ENCODE peak calls at places on chromosomes 3 and 15, in four cellular contexts. L is fibroblast of mammary gland, H is cardiac muscle cell, E is thoracic aorta. N is an unnamed sample.

GRCh38 chr15:57462391-57462790 is 86.1 kb downstream of the CGNL1 start:
- DNase-seq in L (peak), E (no peak), H (peak), N (no peak)

GRCh38 chr3:58999779-59000170 is 50.0 kb downstream of the CFAP20DC start:
- DNase-seq in E (no peak), L (peak), H (peak), N (no peak)

GRCh38 chr15:95760508-95760907 is 570.0 kb upstream of the NR2F2 start:
- DNase-seq in E (no peak), L (peak), H (peak), N (no peak)

GRCh38 chr3:51998774-51999173 is 3.1 kb upstream of the RPL29 start:
- DNase-seq in L (no peak), H (no peak), E (no peak), N (no peak)

GRCh38 chr3:155519081-155519480 is 225.6 kb upstream of the STRIT1 start:
- DNase-seq in L (no peak), H (no peak), E (no peak), N (no peak)

GRCh38 chr3:108489776-108490175 is 20.6 kb downstream of the MYH15 start:
- DNase-seq in E (no peak), L (peak), H (peak), N (no peak)

GRCh38 chr3:137765310-137766033 is 1.4 kb downstream of the SOX14 start:
- DNase-seq in H (no peak), E (no peak), L (no peak), N (no peak)

GRCh38 chr15:51837784-51838183 is 8.3 kb downstream of the TMOD3 start:
- DNase-seq in E (no peak), H (peak), L (no peak), N (no peak)

GRCh38 chr3:1404270-1404669 is 311.4 kb downstream of the CNTN6 start:
- DNase-seq in H (no peak), L (no peak), E (no peak), N (no peak)

GRCh38 chr15:98718426-98719168 is 70.3 kb downstream of the IGF1R start:
- DNase-seq in E (no peak), H (no peak), L (peak), N (no peak)

GRCh38 chr15:25671132-25671531 is 192.0 kb downstream of the ATP10A start:
- DNase-seq in L (peak), H (no peak), E (peak), N (no peak)

GRCh38 chr15:68252925-68253534 is 23.5 kb upstream of the CLN6 start:
- DNase-seq in E (no peak), H (peak), L (peak), N (no peak)

GRCh38 chr3:135242285-135242684 is 447.2 kb downstream of the EPHB1 start:
- DNase-seq in H (no peak), L (no peak), E (no peak), N (no peak)

GRCh38 chr3:135239485-135239884 is 444.4 kb downstream of the EPHB1 start:
- DNase-seq in H (no peak), L (no peak), E (no peak), N (no peak)

GRCh38 chr3:135238866-135239434 is 443.9 kb downstream of the EPHB1 start:
- DNase-seq in E (no peak), L (no peak), H (no peak), N (no peak)

GRCh38 chr3:135238201-135238600 is 443.1 kb downstream of the EPHB1 start:
- DNase-seq in E (no peak), L (no peak), H (no peak), N (no peak)

GRCh38 chr3:135240426-135240825 is 445.4 kb downstream of the EPHB1 start:
- DNase-seq in H (no peak), L (peak), E (no peak), N (no peak)
- TF ChIP-seq CTCF in H (no peak), L (no peak), E (no peak), N (no peak)

GRCh38 chr3:54999801-55000200 is 71.9 kb upstream of the LRTM1 start:
- DNase-seq in L (no peak), H (peak), E (no peak), N (no peak)

GRCh38 chr3:55002416-55002930 is 74.6 kb upstream of the LRTM1 start:
- DNase-seq in H (no peak), L (no peak), E (no peak), N (no peak)

GRCh38 chr3:55000946-55001345 is 73.1 kb upstream of the LRTM1 start:
- DNase-seq in E (no peak), H (no peak), L (no peak), N (no peak)

GRCh38 chr3:55000546-55000945 is 72.7 kb upstream of the LRTM1 start:
- DNase-seq in H (peak), E (no peak), L (peak), N (no peak)

GRCh38 chr3:54999159-54999558 is 71.3 kb upstream of the LRTM1 start:
- DNase-seq in L (peak), E (no peak), H (peak), N (no peak)
- TF ChIP-seq CTCF in L (peak), E (no peak), H (peak), N (peak)

DNA sequence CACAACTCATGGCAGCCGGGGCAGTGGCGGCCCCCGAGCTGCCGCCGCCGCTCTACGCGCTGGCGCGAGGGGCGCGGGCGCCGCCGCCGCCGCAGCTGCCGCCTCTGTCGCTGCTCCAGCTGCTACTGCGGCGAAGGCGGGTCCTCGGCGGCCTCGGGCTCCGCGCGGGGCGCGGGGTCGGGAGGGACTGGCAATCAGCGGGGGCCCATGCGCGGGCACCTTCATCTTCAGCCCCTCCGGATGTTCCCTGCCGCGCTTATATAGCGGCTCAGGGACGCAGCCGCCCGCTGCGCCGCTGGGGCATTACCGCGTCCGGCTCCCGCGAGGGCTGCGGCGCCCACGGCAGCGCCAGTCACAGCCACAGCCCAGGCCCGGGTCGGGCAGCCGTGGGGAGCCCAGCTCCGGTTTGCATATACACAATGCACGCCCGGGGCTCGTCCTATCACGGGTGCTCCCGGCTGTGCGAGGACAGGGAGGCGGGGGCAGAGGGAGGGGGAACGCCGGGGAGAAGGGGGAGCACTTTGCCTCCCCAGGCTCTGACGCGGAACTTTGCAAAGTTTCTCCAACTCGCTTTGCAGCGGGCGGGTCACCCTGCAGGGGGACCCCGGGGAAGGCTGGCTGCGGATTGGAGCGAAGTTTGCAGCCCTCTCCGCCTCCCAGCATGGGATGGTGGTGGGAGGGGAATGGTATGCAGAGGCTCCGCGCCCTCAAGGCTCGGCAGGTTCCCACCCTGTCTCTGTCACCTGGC is at the start of gene VGLL3:
- DNase-seq in L (peak), H (peak), E (peak), N (no peak)
- TF ChIP-seq CTCF in L (no peak), H (peak), E (peak), N (no peak)

DNA sequence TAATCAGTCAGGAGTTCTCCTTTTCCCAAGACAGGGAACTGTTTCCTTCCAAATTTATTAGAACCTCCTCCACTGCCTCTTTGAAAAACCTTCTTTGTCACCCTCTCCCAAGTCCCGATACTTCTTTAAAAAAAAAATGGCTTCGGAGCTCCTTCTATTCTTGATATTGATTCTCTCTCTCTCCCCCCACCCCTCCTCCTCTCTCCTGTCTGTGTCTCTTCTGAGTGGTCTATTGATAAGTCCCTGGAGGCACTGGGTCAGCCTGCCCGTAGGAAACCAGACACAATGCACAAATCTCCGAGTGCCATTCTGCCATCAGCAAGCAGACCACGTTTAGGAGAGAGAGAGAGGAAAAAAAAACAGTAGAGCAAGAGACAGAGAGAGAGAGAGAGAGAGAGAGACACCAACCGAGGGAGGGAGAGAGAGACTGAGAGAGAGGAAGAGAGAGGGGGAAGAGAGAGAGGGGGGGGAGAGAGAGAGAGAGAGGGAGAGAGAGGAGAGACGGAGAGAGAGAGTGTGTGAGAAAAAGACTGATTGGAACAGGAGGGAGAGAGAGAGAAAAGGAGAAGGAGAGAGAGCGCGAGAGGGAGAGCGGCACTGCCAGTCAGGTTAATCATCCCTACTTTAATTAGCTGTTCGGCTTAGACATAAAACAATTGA is 160.9 kb downstream of the TIGIT start:
- DNase-seq in E (no peak), H (peak), L (peak), N (no peak)
- TF ChIP-seq CTCF in E (no peak), H (no peak), L (no peak), N (no peak)

DNA sequence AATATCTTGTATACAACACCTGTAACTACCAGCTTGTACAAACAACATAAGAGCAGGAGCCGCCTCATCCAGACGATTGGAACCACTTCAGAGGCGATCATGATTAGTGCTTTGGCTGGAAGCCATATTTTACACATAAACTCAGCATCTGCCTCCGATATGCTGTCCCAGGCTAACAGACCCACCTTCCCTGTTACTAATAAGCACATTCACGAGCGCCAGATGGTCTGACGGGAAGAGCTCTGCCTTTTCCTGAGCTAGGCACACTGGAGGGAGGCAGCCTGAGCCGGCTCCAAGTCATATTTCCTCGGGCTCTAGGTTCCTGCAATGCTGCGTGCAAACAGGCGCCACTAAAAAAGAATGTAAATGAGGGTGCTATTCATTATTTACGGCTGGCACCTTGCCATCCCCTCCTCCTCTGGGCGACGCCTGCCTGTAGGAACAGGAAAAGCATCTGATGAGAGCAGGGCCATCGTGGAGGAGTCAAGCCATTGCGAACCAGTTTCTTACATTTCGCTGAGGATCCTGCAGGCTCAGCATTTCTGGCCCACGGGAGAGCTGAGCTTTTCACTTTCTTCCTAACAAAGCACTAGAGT is 98.2 kb downstream of the ANXA2 start:
- DNase-seq in H (peak), L (peak), E (no peak), N (no peak)
- TF ChIP-seq CTCF in H (peak), L (no peak), E (no peak), N (no peak)

GRCh38 chr15:78303729-78304486 is 4.5 kb upstream of the SKIC8 start:
- DNase-seq in L (no peak), H (no peak), E (no peak), N (no peak)

GRCh38 chr15:78301813-78302212 is 2.4 kb upstream of the SKIC8 start:
- DNase-seq in H (no peak), E (no peak), L (no peak), N (no peak)

GRCh38 chr15:78306176-78306774 is 6.9 kb upstream of the SKIC8 start:
- DNase-seq in H (peak), L (peak), E (no peak), N (no peak)

GRCh38 chr15:78302579-78302978 is 3.2 kb upstream of the SKIC8 start:
- DNase-seq in L (peak), E (no peak), H (peak), N (no peak)

DNA sequence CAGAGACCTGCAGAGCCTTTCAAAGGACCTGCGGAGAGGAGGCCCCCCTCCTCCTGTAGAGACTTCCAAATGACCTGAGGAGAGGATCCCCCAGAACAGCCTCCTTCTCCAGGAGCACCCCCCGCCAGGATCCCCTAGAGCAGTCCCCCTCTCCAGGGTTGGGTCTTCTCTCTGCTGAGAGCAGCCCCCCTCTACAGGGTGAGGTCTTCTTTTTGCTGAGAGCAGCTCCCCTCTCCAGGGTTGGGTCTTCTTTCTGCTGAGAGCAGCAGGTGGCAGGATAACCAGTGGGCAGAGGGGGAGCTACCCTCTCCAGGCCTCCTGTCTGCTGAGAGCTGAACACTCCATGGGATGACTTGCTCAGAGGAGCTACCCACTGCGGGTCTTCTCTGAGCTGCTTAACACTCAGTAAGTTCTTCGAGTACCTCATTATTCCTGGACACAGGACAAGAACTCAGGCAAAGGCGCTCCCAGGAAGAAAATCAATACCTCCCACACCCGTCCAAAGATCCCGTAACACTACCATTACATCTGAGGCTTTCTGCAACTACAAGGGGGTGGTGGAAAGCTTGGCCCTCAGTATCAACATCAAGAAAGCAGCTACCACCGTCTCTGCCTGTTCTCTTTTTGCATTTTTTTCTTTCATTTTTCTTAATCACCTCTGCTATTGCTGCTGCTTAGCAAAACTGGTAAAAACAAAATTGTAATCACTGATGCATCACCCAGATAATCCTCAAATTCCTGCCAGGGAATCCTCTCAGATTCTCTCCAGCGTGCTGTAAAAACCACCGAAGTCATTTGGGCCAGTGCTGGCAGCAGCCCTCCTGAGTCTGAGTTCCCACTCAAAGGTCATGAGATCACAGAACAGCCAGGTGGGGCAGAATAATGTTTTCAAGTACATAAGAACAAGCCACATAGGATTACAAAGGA is 5.3 kb upstream of the SKIC8 start:
- DNase-seq in L (no peak), H (no peak), E (no peak), N (no peak)
- TF ChIP-seq CTCF in L (no peak), H (no peak), E (no peak), N (no peak)

GRCh38 chr15:59096429-59096828 is 8.5 kb upstream of the CCNB2 start:
- DNase-seq in E (no peak), L (no peak), H (no peak), N (no peak)
- TF ChIP-seq CTCF in E (no peak), L (no peak), H (no peak), N (no peak)

GRCh38 chr3:63333815-63334214 is 55.7 kb downstream of the SYNPR start:
- DNase-seq in E (no peak), L (peak), H (peak), N (no peak)
- TF ChIP-seq CTCF in E (no peak), L (peak), H (peak), N (no peak)

GRCh38 chr15:89196994-89197393 is 24.4 kb downstream of the RLBP1 start:
- DNase-seq in E (no peak), H (no peak), L (no peak), N (no peak)
- TF ChIP-seq CTCF in E (no peak), H (no peak), L (no peak), N (no peak)

DNA sequence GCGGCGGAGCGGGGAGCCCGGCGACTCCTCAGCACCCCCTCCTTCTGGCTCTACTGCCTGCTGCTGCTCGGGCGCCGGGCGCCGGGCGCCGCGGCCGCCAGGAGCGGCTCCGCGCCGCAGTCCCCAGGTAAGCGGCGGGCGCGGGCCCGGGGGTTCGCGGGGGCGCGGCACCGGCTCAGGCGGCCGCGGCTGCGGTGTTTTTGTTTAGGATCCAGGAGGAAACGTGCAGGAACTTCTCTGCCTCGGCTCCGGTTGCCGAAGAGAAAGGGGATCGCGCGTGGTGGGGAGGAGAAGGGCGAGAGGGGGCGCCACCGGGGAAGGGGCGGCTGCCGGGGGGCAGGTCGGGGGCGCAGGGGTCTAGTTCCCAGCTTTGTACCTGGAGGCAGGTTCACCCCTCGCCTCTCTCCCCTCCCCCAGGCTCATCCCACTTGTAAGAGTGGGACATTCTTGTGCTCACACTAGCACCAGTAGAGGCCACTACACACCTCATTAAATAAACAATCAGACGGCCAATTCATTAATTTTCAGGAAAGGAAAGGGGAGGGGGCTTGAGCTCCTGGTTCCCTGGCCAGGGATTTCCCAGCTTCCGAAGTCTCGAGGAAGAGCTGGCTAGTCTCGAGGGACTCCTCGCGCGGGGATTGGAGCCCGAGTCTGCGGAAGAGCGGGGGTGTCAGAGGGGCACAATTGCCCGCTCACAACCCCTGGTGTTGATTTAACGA is 575 bp downstream of the NEO1 start:
- DNase-seq in L (peak), H (peak), E (no peak), N (no peak)
- TF ChIP-seq CTCF in L (no peak), H (peak), E (peak), N (peak)

N was measured in CD14-positive monocyte.